ENCODE peak calls at places on chromosomes 16 and 17, in seven cellular contexts. G, A, L, B, T, X and F are unnamed samples.
A peak's percentile ranks its signal among the peaks of the same experiment; 100 is the strongest.

GRCh38 chr17:57097832-57098421 is 12.9 kb downstream of the AKAP1 start:
- DNase-seq in G (no peak), A (peak; percentile 33), L (peak; percentile 78), B (no peak), T (no peak), X (no peak), F (no peak)

GRCh38 chr16:47493358-47494337 is 32.5 kb downstream of the PHKB start:
- DNase-seq in G (no peak), A (no peak), L (no peak), B (no peak), T (no peak), X (no peak), F (no peak)

GRCh38 chr16:53129281-53130192 is 74.7 kb downstream of the CHD9 start:
- DNase-seq in G (no peak), A (no peak), L (peak; percentile 81), B (no peak), T (no peak), X (no peak), F (no peak)

GRCh38 chr17:9050801-9051401 is 29.6 kb downstream of the NTN1 start:
- DNase-seq in G (no peak), A (no peak), L (no peak), B (peak; percentile 42), T (peak; percentile 55), X (no peak), F (no peak)

GRCh38 chr16:87747626-87748025 is 18.2 kb downstream of the KLHDC4 start:
- DNase-seq in G (no peak), A (no peak), L (no peak), B (no peak), T (no peak), X (no peak), F (no peak)

GRCh38 chr17:4038076-4038475 is 73.8 kb upstream of the ATP2A3 start:
- DNase-seq in G (no peak), A (no peak), L (no peak), B (no peak), T (no peak), X (no peak), F (no peak)

GRCh38 chr17:14307560-14308024 is 6.7 kb downstream of the HS3ST3B1 start:
- DNase-seq in G (no peak), A (no peak), L (peak; percentile 83), B (no peak), T (no peak), X (no peak), F (no peak)

GRCh38 chr16:72012607-72013006 is 4.1 kb downstream of the DHODH start:
- DNase-seq in G (no peak), A (no peak), L (no peak), B (no peak), T (no peak), X (no peak), F (no peak)

GRCh38 chr16:85477801-85478363 is 135.2 kb upstream of the GSE1 start:
- DNase-seq in G (no peak), A (no peak), L (no peak), B (no peak), T (no peak), X (no peak), F (no peak)

GRCh38 chr16:84382396-84382795 is 14.1 kb downstream of the ATP2C2 start:
- DNase-seq in G (no peak), A (no peak), L (no peak), B (no peak), T (no peak), X (no peak), F (no peak)

GRCh38 chr16:70694517-70695218 is 8.8 kb upstream of the MTSS2 start:
- DNase-seq in G (no peak), A (no peak), L (no peak), B (no peak), T (no peak), X (no peak), F (no peak)

GRCh38 chr17:65794572-65794971 is 233.1 kb upstream of the AXIN2 start:
- DNase-seq in G (no peak), A (no peak), L (peak; percentile 13), B (no peak), T (no peak), X (no peak), F (peak; percentile 14)

DNA sequence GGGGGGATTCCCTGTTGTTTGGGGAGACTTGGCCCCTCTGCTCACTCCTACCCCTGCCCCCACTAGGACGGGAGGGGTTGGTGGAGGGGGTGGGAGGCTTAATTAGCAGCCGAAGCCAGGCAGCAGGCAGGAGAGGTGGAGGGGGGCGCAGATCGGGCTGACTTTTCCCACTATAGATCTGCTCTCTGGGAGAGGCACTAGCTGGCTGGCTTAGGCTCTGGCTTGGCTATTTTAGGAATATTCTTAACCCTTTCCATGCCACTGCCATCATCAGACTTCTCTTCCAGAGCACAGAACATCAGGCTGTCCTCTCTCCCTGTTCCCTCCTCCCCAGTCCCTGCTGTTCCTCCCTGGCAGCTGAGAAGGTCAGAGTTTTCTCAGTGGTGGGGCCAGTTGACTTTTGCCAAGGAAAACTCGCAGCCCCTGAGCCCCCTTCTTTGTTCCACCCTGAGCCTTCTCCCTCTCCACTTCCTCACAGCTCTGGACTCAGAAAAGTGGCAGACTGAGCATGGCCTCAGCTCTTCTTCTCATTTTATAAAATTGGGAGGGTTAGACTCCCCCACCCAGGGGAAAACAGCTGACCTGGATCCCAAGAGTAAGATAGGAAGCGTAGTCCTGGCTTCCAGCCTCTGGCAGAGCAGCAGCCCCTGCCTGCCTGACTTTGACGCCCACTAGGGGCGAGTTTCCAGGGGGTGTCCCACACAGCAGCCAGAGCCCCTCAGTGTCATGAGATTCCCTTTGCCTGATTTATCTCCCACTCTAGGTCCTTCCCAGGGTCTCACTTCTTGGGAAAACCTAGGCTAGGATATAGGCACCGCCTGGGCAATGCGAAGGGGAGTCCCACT is 9.9 kb upstream of the C1QL1 start:
- DNase-seq in G (no peak), A (peak; percentile 55), L (no peak), B (no peak), T (no peak), X (no peak), F (no peak)
- TF ChIP-seq CTCF in G (no peak), A (no peak), L (no peak), B (no peak), T (no peak), X (peak; percentile 12), F (no peak)

DNA sequence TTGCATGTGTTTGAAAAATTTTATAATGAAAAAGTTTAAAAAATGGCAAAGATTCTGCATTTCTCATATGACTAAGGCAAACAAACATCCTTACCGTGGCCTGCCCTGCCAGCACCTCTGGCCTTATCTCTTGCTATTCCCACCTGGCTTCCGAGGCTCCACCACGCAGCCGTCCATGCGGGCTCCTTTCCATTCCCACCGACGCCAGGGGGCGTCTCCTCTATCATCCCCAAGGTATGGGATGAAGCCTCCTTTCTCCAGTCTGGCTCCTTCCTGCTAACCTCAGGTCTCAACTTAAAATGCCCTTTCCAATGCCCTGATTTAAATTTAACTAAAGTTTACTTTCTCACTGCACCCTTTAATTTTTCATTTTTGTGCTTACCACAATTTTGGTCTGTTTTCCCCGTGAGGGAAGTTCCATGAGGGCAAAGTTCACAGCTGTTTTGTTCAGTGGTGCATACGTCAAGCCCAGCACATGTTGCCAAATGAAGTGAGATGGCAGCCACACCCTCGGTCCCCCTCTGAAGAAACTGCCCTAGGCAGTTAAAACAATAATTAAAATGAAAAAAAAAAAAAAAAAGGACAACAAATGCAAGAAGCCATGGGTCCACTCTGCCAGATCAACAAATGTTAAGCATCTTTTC is 13.3 kb upstream of the SDK2 start:
- DNase-seq in G (no peak), A (no peak), L (no peak), B (peak; percentile 39), T (peak; percentile 72), X (peak; percentile 52), F (peak; percentile 81)
- TF ChIP-seq CTCF in G (peak; percentile 21), A (no peak), L (peak; percentile 9), B (no peak), T (peak; percentile 36), X (peak; percentile 73), F (peak; percentile 74)

DNA sequence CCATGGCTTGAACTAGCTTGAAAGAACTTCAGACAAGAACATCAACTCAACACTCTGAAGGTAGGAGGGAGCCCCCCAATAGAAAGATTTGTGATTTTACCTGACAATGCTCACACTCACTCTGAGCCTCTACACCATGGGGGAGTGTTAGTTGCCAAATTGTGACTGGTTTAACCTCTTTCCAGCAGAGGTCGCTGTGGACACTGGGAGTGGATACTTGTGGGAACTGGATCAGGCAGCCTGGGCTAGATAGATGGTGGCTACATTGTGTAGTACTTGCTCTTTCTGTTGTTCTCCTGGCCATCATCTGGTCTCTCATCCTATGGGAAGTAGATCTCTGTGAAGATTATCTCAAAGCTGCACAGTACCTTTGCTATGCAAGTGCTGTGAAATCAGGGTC is 2.9 kb downstream of the SMPD3 start:
- DNase-seq in G (no peak), A (no peak), L (peak; percentile 5), B (peak; percentile 55), T (no peak), X (no peak), F (peak; percentile 75)
- TF ChIP-seq CTCF in G (no peak), A (no peak), L (peak; percentile 25), B (peak; percentile 31), T (no peak), X (peak; percentile 19), F (peak; percentile 83)

GRCh38 chr17:39671651-39672521 is 3.6 kb downstream of the PNMT start:
- DNase-seq in G (no peak), A (no peak), L (peak; percentile 27), B (no peak), T (no peak), X (peak; percentile 69), F (peak; percentile 69)

GRCh38 chr17:39674179-39674578 is 5.9 kb downstream of the PNMT start:
- DNase-seq in G (no peak), A (no peak), L (no peak), B (no peak), T (no peak), X (no peak), F (no peak)

GRCh38 chr17:39670746-39671145 is 2.5 kb downstream of the PNMT start:
- DNase-seq in G (no peak), A (no peak), L (no peak), B (no peak), T (no peak), X (no peak), F (no peak)

GRCh38 chr17:39673335-39674081 is 5.3 kb downstream of the PNMT start:
- DNase-seq in G (no peak), A (no peak), L (no peak), B (no peak), T (no peak), X (no peak), F (no peak)

GRCh38 chr17:39672522-39673334 is 4.5 kb downstream of the PNMT start:
- DNase-seq in G (no peak), A (no peak), L (no peak), B (no peak), T (no peak), X (no peak), F (no peak)
- TF ChIP-seq CTCF in G (no peak), A (no peak), L (no peak), B (no peak), T (no peak), X (no peak), F (peak; percentile 28)

GRCh38 chr16:24758373-24758772 is 28.9 kb downstream of the TNRC6A start:
- DNase-seq in G (no peak), A (no peak), L (peak; percentile 47), B (no peak), T (no peak), X (no peak), F (no peak)
- TF ChIP-seq CTCF in G (no peak), A (no peak), L (no peak), B (no peak), T (no peak), X (no peak), F (no peak)

DNA sequence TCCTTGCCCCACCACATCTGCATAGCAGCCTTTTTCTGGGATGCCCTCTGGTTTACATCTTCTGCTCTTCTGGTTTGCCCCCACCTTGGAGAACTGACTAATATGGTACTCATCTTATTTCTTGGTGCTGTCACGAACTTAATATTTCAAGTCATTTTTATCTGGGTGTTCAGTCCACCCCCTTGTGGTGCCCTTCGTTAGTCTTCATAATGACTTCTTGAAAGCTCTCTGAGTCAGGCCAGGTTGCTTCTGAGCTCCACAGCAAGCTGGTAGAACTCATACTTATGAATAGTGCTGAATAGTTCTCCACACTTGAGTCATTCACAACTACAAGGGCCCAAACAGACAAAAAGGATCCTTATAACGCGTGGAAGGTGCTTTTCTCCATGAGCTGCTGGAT is 35.8 kb upstream of the TEKT3 start:
- DNase-seq in G (no peak), A (no peak), L (peak; percentile 80), B (no peak), T (no peak), X (no peak), F (no peak)
- TF ChIP-seq CTCF in G (no peak), A (no peak), L (peak; percentile 32), B (no peak), T (no peak), X (no peak), F (no peak)